ENCODE peak calls at places on chromosome 21, in nine cellular contexts. W is A549, K is endothelial cell of umbilical vein, A is HCT116, I is K562, N is H1, X is SK-N-SH, Q is HepG2, R is GM12878. O is an unnamed sample.

GRCh38 chr21:33036430-33037162 is 10.9 kb downstream of the OLIG2 start:
- DNase-seq in Q (no peak), N (peak), X (no peak), K (peak), W (no peak), I (no peak), A (no peak), R (no peak), O (peak)

GRCh38 chr21:37849703-37850102 is 66.6 kb downstream of the KCNJ6 start:
- DNase-seq in Q (no peak), N (no peak), A (no peak), W (no peak), K (peak), I (no peak), X (no peak), R (no peak), O (peak)

GRCh38 chr21:31888936-31889371 is 16.1 kb downstream of the HUNK start:
- DNase-seq in W (peak), A (no peak), K (no peak), X (peak), I (no peak), R (no peak), N (no peak), Q (no peak), O (peak)

GRCh38 chr21:25925064-25925463 is 190.3 kb downstream of the GABPA start:
- DNase-seq in A (no peak), I (no peak), Q (no peak), N (no peak), R (no peak), W (no peak), K (no peak), X (no peak), O (no peak)

GRCh38 chr21:38267991-38268858 is 11.4 kb downstream of the KCNJ15 start:
- DNase-seq in W (no peak), R (peak), A (no peak), N (no peak), Q (no peak), X (no peak), I (no peak), K (peak), O (no peak)

GRCh38 chr21:37829043-37829442 is 87.2 kb downstream of the KCNJ6 start:
- DNase-seq in Q (no peak), I (no peak), N (no peak), X (no peak), W (no peak), A (no peak), K (no peak), R (no peak), O (peak)

GRCh38 chr21:33199516-33200217 is 30.1 kb upstream of the IFNAR2 start:
- DNase-seq in K (peak), A (peak), Q (peak), R (peak), N (peak), I (peak), W (peak), X (peak), O (peak)

GRCh38 chr21:30372139-30372770 is at the start of gene KRTAP13-2:
- DNase-seq in N (no peak), W (no peak), Q (no peak), X (no peak), A (no peak), I (no peak), R (no peak), K (no peak), O (no peak)

GRCh38 chr21:21921410-21922232 is 923.4 kb downstream of the NCAM2 start:
- DNase-seq in I (peak), K (no peak), X (peak), A (no peak), Q (no peak), N (no peak), W (no peak), R (no peak), O (peak)

GRCh38 chr21:32378956-32379355 is 13.9 kb downstream of the URB1 start:
- DNase-seq in R (no peak), I (no peak), Q (no peak), A (no peak), X (no peak), N (no peak), W (no peak), K (no peak), O (no peak)

GRCh38 chr21:31203371-31204054 is 140.5 kb downstream of the TIAM1 start:
- DNase-seq in I (no peak), W (no peak), X (no peak), R (no peak), A (peak), K (no peak), Q (no peak), N (no peak), O (no peak)

GRCh38 chr21:32413697-32414578 is 1.4 kb downstream of the EVA1C start:
- DNase-seq in N (no peak), I (no peak), R (no peak), X (no peak), K (peak), W (no peak), A (no peak), Q (no peak), O (no peak)

GRCh38 chr21:40276001-40276400 is 408.8 kb downstream of the PCP4 start:
- DNase-seq in R (no peak), K (no peak), A (no peak), Q (no peak), X (no peak), I (no peak), N (no peak), W (no peak), O (no peak)

GRCh38 chr21:32733356-32733755 is 5.5 kb upstream of the SYNJ1 start:
- DNase-seq in R (no peak), I (no peak), K (no peak), X (no peak), N (no peak), Q (no peak), A (no peak), W (no peak), O (no peak)

GRCh38 chr21:34187935-34188334 is 114.6 kb downstream of the MRPS6 start:
- DNase-seq in K (no peak), R (no peak), W (no peak), A (no peak), N (no peak), Q (no peak), X (no peak), I (no peak), O (no peak)

GRCh38 chr21:31514598-31514997 is 144.9 kb upstream of the SOD1 start:
- DNase-seq in Q (no peak), I (no peak), A (no peak), N (peak), K (no peak), R (no peak), X (peak), W (no peak), O (no peak)

GRCh38 chr21:31530918-31531705 is 128.4 kb upstream of the SOD1 start:
- DNase-seq in A (no peak), K (no peak), I (no peak), X (peak), Q (no peak), N (no peak), W (no peak), R (no peak), O (no peak)

GRCh38 chr21:40635336-40635735 is 211.6 kb downstream of the DSCAM start:
- DNase-seq in N (no peak), R (no peak), I (no peak), Q (no peak), W (no peak), K (no peak), X (no peak), A (no peak), O (no peak)

GRCh38 chr21:35168702-35169101 is 119.6 kb upstream of the RUNX1 start:
- DNase-seq in X (no peak), R (no peak), K (no peak), A (no peak), Q (no peak), I (no peak), W (no peak), N (no peak), O (no peak)

GRCh38 chr21:31961027-31961426 is 88.2 kb downstream of the HUNK start:
- DNase-seq in W (no peak), X (no peak), N (no peak), I (no peak), A (no peak), K (no peak), Q (no peak), R (no peak), O (no peak)

GRCh38 chr21:24870633-24871032 is 736.6 kb downstream of the MRPL39 start:
- DNase-seq in N (no peak), Q (no peak), A (no peak), R (no peak), I (no peak), K (no peak), X (no peak), W (no peak), O (no peak)
- TF ChIP-seq CTCF in N (no peak), Q (no peak), A (no peak), R (no peak), I (no peak), K (no peak), X (no peak), W (no peak), O (no peak)

DNA sequence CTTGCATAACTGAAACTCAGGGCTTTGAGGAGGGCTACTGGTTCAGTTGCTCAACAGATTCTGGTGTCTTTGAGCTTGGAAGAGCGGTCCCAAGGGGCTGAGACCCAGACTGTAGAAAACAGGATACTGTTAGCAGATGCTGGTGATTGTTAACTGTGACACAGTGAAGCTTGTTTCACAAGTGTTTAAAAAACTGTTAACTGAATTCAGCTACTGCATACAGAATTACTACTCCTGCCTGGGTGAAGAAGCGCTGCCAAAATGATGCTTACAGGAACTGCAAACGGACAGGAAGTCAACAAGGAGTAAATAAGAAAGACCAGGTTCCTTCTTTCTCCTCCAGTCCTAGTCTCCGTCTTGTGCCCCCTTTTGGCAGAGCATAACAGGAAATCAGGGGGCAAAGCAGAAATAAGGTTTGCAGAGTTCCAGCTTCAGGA is 195.3 kb upstream of the USP25 start:
- DNase-seq in A (no peak), N (no peak), R (no peak), K (no peak), Q (no peak), I (no peak), W (no peak), X (no peak), O (peak)
- TF ChIP-seq MAX in A (no peak), N (no peak), R (no peak), K (no peak), Q (no peak), I (no peak), W (no peak), X (no peak), O (no peak)

GRCh38 chr21:36699546-36700294 is 805 bp downstream of the SIM2 start:
- DNase-seq in N (peak), I (no peak), A (no peak), Q (no peak), K (no peak), R (no peak), W (no peak), X (peak), O (no peak)
- H3K4me3 ChIP-seq in N (no peak), I (no peak), A (peak), Q (peak), K (no peak), R (no peak), W (peak), X (no peak), O (no peak)

DNA sequence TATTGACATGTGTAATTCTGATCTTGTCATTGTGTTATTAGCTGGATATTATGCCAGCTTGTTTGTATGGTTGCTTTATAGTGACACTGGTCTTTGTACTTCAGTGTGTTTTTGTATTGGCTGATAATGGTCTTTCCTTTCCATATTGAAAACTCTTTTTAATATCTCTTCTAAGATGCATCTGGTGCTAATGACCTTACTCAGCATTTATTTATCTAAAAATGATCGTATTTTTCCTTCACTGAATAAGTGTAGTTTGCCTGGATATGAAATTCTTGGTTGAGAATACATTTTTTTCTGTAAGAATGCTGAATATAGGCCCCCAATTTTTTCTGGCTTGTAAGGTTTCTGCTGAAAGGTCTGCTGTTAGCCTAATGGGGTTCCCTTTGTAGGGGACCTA is 465.5 kb upstream of the TMPRSS15 start:
- DNase-seq in K (no peak), N (no peak), I (no peak), Q (no peak), X (no peak), R (no peak), W (no peak), A (no peak), O (no peak)
- TF ChIP-seq CTCF in K (no peak), N (no peak), I (no peak), Q (no peak), X (no peak), R (no peak), W (no peak), A (no peak), O (no peak)

DNA sequence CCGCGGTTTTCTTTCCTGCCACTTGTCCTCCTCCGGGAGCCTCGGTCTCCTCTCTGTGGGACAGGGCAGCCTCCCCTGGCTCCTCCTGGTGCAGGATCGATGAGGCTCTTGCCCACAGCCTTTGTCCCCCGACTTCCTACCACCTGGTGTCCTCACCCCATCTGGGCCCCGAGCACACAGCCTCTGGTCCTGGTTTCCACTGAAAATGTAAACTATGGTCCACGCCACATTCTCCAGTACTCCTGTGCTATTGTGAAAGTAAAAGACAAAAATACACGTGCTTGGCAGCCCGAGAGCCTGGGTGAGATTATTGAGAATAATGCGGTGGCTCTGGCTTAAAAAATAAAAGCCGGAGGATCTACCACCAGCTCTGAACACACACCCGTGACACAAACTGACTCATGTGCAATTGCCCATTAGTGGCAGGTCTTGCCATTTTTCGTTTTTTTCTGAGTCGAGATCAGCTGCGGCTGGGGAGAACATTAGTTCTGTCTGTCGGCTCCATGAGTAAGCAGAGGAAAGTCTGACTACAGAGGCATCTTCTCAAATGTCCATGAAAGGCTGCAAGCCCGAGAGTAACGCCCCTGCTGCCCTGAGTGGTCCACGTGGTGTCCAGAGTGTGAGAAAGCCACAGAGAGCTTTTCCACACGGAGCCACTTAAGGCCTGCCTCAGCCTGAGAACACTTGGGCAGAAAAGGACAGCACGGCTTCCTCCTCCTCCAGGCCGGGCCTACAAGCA is 5.7 kb upstream of the COL6A2 start:
- DNase-seq in K (no peak), A (no peak), R (no peak), X (no peak), N (no peak), I (no peak), Q (no peak), W (no peak), O (no peak)
- TF ChIP-seq MAX in K (no peak), A (no peak), R (no peak), X (peak), N (no peak), I (no peak), Q (no peak), W (no peak), O (no peak)

GRCh38 chr21:42523211-42523610 is 9.6 kb downstream of the SLC37A1 start:
- DNase-seq in W (no peak), Q (no peak), X (no peak), I (no peak), A (no peak), R (no peak), N (no peak), K (no peak), O (no peak)

GRCh38 chr21:42525228-42525604 is 11.6 kb downstream of the SLC37A1 start:
- DNase-seq in N (peak), I (no peak), A (no peak), R (no peak), Q (no peak), K (no peak), W (no peak), X (no peak), O (no peak)

GRCh38 chr21:42523941-42524340 is 10.3 kb downstream of the SLC37A1 start:
- DNase-seq in I (no peak), K (no peak), R (no peak), X (no peak), W (no peak), Q (no peak), N (no peak), A (no peak), O (no peak)

GRCh38 chr21:42525676-42526378 is 12.2 kb downstream of the SLC37A1 start:
- DNase-seq in K (no peak), W (no peak), A (no peak), X (no peak), N (no peak), Q (no peak), I (no peak), R (no peak), O (no peak)

GRCh38 chr21:42524341-42525227 is 10.9 kb downstream of the SLC37A1 start:
- DNase-seq in I (no peak), A (no peak), R (peak), W (no peak), K (no peak), X (no peak), N (peak), Q (peak), O (peak)
- H3K4me3 ChIP-seq in I (no peak), A (no peak), R (peak), W (no peak), K (no peak), X (no peak), N (peak), Q (no peak), O (no peak)

GRCh38 chr21:28580585-28580984 is 412.1 kb downstream of the LTN1 start:
- DNase-seq in W (no peak), N (no peak), X (no peak), I (no peak), Q (no peak), K (no peak), A (no peak), R (no peak), O (no peak)
- TF ChIP-seq CTCF in W (no peak), N (no peak), X (no peak), I (no peak), Q (no peak), K (no peak), A (no peak), R (no peak), O (no peak)

GRCh38 chr21:44443291-44443890 is 11.9 kb upstream of the LRRC3 start:
- DNase-seq in Q (no peak), A (no peak), I (no peak), N (no peak), W (no peak), K (no peak), X (no peak), R (no peak), O (no peak)

GRCh38 chr21:44444286-44444931 is 10.9 kb upstream of the LRRC3 start:
- DNase-seq in Q (peak), R (no peak), W (peak), K (no peak), N (peak), A (peak), X (no peak), I (peak), O (peak)

GRCh38 chr21:44442266-44443125 is 12.8 kb upstream of the LRRC3 start:
- DNase-seq in I (no peak), K (no peak), N (no peak), R (no peak), X (no peak), W (no peak), A (no peak), Q (no peak), O (no peak)

GRCh38 chr21:44445413-44445812 is 9.9 kb upstream of the LRRC3 start:
- DNase-seq in I (no peak), N (no peak), A (no peak), K (no peak), W (no peak), X (no peak), Q (no peak), R (no peak), O (no peak)

DNA sequence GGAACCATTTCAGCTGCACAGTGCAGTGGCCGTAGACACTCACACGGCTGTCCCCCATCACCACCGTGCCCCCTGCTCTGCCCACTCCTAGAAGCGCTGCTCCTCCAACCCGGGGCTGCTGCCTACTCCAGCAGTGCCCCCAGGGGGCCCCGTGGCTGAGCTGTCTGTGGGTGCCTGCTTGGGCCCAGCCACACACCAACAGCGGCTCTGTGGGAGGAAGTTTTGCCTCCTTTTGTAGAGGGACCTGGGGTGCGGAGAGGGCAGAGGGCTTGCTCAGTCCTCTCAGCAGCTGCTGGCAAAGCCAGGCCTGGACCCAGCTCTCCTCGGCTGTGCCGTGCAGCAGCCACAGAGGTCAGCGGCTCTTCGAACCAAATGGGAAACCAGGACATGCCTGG is 11.4 kb upstream of the LRRC3 start:
- DNase-seq in Q (no peak), R (no peak), I (no peak), X (no peak), W (no peak), K (no peak), A (no peak), N (no peak), O (peak)
- TF ChIP-seq MAX in Q (no peak), R (no peak), I (no peak), X (no peak), W (no peak), K (no peak), A (no peak), N (no peak), O (no peak)

GRCh38 chr21:42107881-42108553 is 36.9 kb downstream of the UMODL1 start:
- DNase-seq in I (peak), K (peak), X (peak), N (no peak), W (peak), R (no peak), Q (peak), A (no peak), O (peak)
- H3K4me3 ChIP-seq in I (no peak), K (no peak), X (peak), N (no peak), W (no peak), R (no peak), Q (no peak), A (no peak), O (no peak)

DNA sequence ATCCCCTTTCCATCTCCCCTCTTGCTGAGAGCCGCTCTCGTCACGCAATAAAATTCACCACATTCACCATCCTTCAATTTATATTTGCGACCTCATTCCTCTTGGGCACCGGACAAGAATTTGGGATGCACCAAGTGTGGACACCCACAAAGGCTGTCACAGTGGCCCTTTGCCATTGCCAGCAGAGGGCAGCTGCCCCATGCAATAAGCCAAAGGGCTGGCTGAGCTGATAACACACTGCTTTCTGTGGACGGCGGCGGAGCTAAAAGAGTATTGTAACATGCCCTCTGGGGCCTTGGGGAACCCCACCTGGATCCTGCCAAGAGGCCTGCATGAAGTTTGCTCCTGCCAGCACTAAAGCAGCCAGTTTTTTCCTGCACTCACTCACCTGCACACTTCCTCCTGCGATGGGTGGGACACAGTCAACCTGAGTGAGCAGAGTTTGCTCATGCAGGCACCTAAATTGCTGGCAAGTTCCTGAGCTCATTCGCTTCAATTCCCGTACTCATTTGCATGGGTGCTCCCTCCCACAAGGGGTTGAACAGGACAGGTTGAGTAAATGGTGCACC is 792.3 kb upstream of the ADAMTS5 start:
- DNase-seq in Q (no peak), W (no peak), X (no peak), N (peak), R (no peak), A (no peak), I (no peak), K (no peak), O (no peak)
- TF ChIP-seq CTCF in Q (no peak), W (no peak), X (peak), N (peak), R (no peak), A (no peak), I (no peak), K (no peak), O (no peak)